ENCODE peak calls at places on chromosomes 7 and 10, in nine cellular contexts. T is Panc1, A is mammary epithelial cell, V is left ventricle myocardium inferior, D is psoas muscle, Y is GM23338, N is HCT116, X is MM.1S, E is tibial nerve. J is an unnamed sample.

GRCh38 chr7:114082934-114083647 is 164.3 kb upstream of the PPP1R3A start:
- DNase-seq in E (peak; percentile 14), V (peak; percentile 16), N (no peak), X (no peak), Y (peak; percentile 69), T (no peak), A (no peak), D (peak; percentile 65), J (no peak)

GRCh38 chr10:110411047-110411410 is 86.7 kb upstream of the DUSP5 start:
- DNase-seq in Y (no peak), A (no peak), N (peak; percentile 78), T (no peak), E (no peak), X (no peak), V (peak; percentile 29), D (no peak), J (no peak)

GRCh38 chr10:8563478-8563877 is 509.0 kb downstream of the GATA3 start:
- DNase-seq in X (no peak), A (no peak), N (no peak), T (no peak), D (no peak), V (no peak), Y (no peak), E (no peak), J (no peak)

GRCh38 chr7:141072548-141073172 is 1.2 kb upstream of the TMEM178B start:
- DNase-seq in D (peak; percentile 86), X (peak; percentile 96), T (no peak), Y (peak; percentile 70), N (no peak), E (no peak), A (peak; percentile 53), V (peak; percentile 51), J (peak; percentile 63)

GRCh38 chr7:149854611-149855367 is 16.6 kb downstream of the ZNF862 start:
- DNase-seq in X (no peak), D (no peak), N (peak; percentile 36), V (peak; percentile 74), T (no peak), Y (peak; percentile 67), A (peak; percentile 31), E (no peak), J (peak; percentile 70)

GRCh38 chr7:6246257-6246917 is 26.0 kb downstream of the CYTH3 start:
- DNase-seq in T (no peak), A (no peak), X (no peak), V (no peak), Y (no peak), E (no peak), N (no peak), D (no peak), J (no peak)

GRCh38 chr7:100465702-100466311 is 1.7 kb upstream of the SPACDR start:
- DNase-seq in E (peak; percentile 56), A (no peak), X (no peak), T (no peak), V (peak; percentile 80), N (no peak), D (peak; percentile 87), Y (peak; percentile 87), J (peak; percentile 68)

GRCh38 chr10:80465839-80466590 is 11.9 kb downstream of the TSPAN14 start:
- DNase-seq in E (no peak), D (no peak), X (no peak), N (no peak), T (no peak), A (no peak), V (no peak), Y (no peak), J (no peak)

GRCh38 chr7:1694981-1695511 is 25.0 kb downstream of the ELFN1 start:
- DNase-seq in E (peak; percentile 10), T (no peak), D (peak; percentile 52), A (no peak), V (peak; percentile 16), X (no peak), Y (no peak), N (no peak), J (no peak)

GRCh38 chr7:108603922-108604684 is 34.4 kb downstream of the DNAJB9 start:
- DNase-seq in V (no peak), Y (no peak), E (no peak), D (no peak), A (no peak), N (no peak), T (no peak), X (no peak), J (no peak)

GRCh38 chr7:149769915-149770314 is 3.5 kb downstream of the ZNF467 start:
- DNase-seq in N (no peak), T (no peak), D (no peak), E (no peak), Y (no peak), X (no peak), V (no peak), A (no peak), J (no peak)

GRCh38 chr10:102624751-102625330 is 19.4 kb upstream of the TRIM8 start:
- DNase-seq in X (no peak), D (no peak), V (peak; percentile 2), Y (no peak), A (peak; percentile 37), N (no peak), E (no peak), T (no peak), J (no peak)

GRCh38 chr7:83677180-83677866 is 28.4 kb upstream of the SEMA3E start:
- DNase-seq in D (no peak), V (no peak), T (peak; percentile 95), A (peak; percentile 95), Y (no peak), X (no peak), E (no peak), N (peak; percentile 92), J (no peak)

GRCh38 chr7:130960208-130960988 is 226.4 kb upstream of the KLF14 start:
- DNase-seq in D (no peak), A (peak; percentile 94), V (no peak), E (no peak), X (peak; percentile 78), N (peak; percentile 87), T (peak; percentile 89), Y (no peak), J (no peak)

GRCh38 chr7:71308105-71308504 is 176.2 kb downstream of the GALNT17 start:
- DNase-seq in Y (no peak), D (no peak), N (no peak), X (no peak), E (peak; percentile 20), V (peak; percentile 22), T (no peak), A (no peak), J (no peak)
- H3K27ac ChIP-seq in Y (peak overlapping the region; percentile 45), D (peak overlapping the region; percentile 41), N (no peak overlapping the region), X (no peak overlapping the region), E (peak overlapping the region; percentile 90), V (peak overlapping the region; percentile 75), T (no peak overlapping the region), A (no peak overlapping the region), J (no peak overlapping the region)

GRCh38 chr10:51892965-51893658 is 193.7 kb upstream of the CSTF2T start:
- DNase-seq in T (no peak), N (peak; percentile 40), E (no peak), V (no peak), A (peak; percentile 32), X (peak; percentile 75), Y (peak; percentile 64), D (no peak), J (no peak)
- TF ChIP-seq CTCF in T (peak; percentile 38), N (peak; percentile 67), E (no peak), V (peak; percentile 29), A (peak; percentile 40), X (peak; percentile 82), Y (peak; percentile 48), D (peak; percentile 19), J (no peak)

DNA sequence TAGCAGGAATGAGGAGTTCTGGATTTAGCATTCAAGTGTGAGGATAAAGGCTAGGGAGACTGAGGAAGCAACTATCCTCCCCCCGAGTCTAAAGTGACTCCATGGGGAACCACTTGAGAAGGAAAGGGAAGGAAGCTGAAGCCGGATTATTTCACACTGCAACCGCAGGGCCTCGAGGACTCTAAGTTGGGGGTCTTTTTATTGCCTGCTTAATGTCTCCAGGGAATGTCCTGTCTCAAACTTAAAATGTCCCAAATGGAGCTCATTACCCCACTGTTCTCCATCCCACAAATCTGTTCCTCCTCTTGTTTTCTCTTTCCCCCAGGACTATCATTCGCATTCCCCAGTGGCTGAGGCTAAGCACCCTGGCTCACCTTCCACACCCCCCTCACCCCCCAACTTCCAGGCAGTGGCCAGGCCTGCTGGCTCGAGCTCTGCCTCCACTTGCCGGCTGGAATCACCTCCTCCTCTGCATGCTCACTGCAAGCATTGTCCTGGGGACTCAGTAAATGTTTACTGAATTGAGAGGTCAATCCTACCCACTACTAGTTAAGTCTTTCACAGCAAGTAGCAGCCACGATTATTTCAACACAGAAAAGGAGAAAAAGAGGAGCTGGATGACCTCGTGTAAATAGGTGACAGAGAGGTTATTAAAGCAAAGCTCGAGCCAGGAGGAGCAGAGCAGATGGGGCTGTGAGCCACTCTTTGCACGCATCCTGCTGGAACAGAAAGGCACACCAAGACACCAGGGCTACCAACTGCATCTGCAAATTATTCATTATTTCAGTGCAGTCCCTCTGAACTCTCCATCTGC is 32.3 kb downstream of the HIPK2 start:
- DNase-seq in N (no peak), T (no peak), E (no peak), Y (no peak), X (no peak), V (no peak), D (no peak), A (no peak), J (peak; percentile 59)
- H3K4me1 ChIP-seq in N (no peaks in the 10 kb centered on the region), T (peaks cover 24% of the 10 kb centered on the region), E (no peaks in the 10 kb centered on the region), Y (peaks cover 10% of the 10 kb centered on the region), X (no peaks in the 10 kb centered on the region), V (peaks cover 100% of the 10 kb centered on the region), D (peaks cover 94% of the 10 kb centered on the region), A (peaks cover 21% of the 10 kb centered on the region), J (peaks cover 99% of the 10 kb centered on the region)

GRCh38 chr10:58318346-58318745 is 16.5 kb upstream of the UBE2D1 start:
- DNase-seq in N (no peak), T (no peak), V (no peak), X (no peak), A (no peak), D (no peak), E (no peak), Y (no peak), J (no peak)
- H3K27ac ChIP-seq in N (no peak overlapping the region), T (no peak overlapping the region), V (no peak overlapping the region), X (no peak overlapping the region), A (no peak overlapping the region), D (no peak overlapping the region), E (no peak overlapping the region), Y (no peak overlapping the region), J (no peak overlapping the region)

GRCh38 chr7:92678291-92678920 is 88.2 kb upstream of the FAM133B start:
- DNase-seq in Y (no peak), E (no peak), V (no peak), N (no peak), X (no peak), A (no peak), T (no peak), D (no peak), J (no peak)
- TF ChIP-seq CTCF in Y (no peak), E (no peak), V (no peak), N (no peak), X (no peak), A (no peak), T (no peak), D (no peak), J (no peak)